ENCODE peak calls at places on chromosomes 2 and 18, in eight cellular contexts. One of them, this sample, is unnamed.

GRCh38 chr2:85504434-85505261 is 34.3 kb upstream of the MAT2A start:
- DNase-seq in stomach: peak; percentile 26
- DNase-seq in BE2C: peak; percentile 83
- DNase-seq in OCI-LY7: no peak
- DNase-seq in heart right ventricle: peak; percentile 40
- DNase-seq in A549: peak; percentile 59
- DNase-seq in ovary: no peak
- DNase-seq in H9: no peak
- DNase-seq in this sample: peak; percentile 33

GRCh38 chr2:102251042-102251848 is 60.1 kb upstream of the IL1RL1 start:
- DNase-seq in stomach: peak; percentile 56
- DNase-seq in H9: peak; percentile 76
- DNase-seq in ovary: peak; percentile 53
- DNase-seq in A549: peak; percentile 43
- DNase-seq in heart right ventricle: no peak
- DNase-seq in OCI-LY7: no peak
- DNase-seq in BE2C: no peak
- DNase-seq in this sample: peak; percentile 52

GRCh38 chr2:16395601-16396000 is 270.0 kb downstream of the CYRIA start:
- DNase-seq in stomach: no peak
- DNase-seq in A549: no peak
- DNase-seq in H9: no peak
- DNase-seq in OCI-LY7: no peak
- DNase-seq in heart right ventricle: no peak
- DNase-seq in BE2C: peak; percentile 92
- DNase-seq in ovary: no peak
- DNase-seq in this sample: no peak

GRCh38 chr2:68250196-68250595 is 2.1 kb downstream of the PPP3R1 start:
- DNase-seq in heart right ventricle: no peak
- DNase-seq in OCI-LY7: peak; percentile 5
- DNase-seq in H9: no peak
- DNase-seq in ovary: no peak
- DNase-seq in A549: no peak
- DNase-seq in stomach: no peak
- DNase-seq in BE2C: no peak
- DNase-seq in this sample: no peak

GRCh38 chr2:105775809-105776559 is 31.3 kb downstream of the NCK2 start:
- DNase-seq in A549: no peak
- DNase-seq in ovary: no peak
- DNase-seq in stomach: no peak
- DNase-seq in H9: no peak
- DNase-seq in OCI-LY7: peak; percentile 62
- DNase-seq in heart right ventricle: no peak
- DNase-seq in BE2C: no peak
- DNase-seq in this sample: no peak

GRCh38 chr18:56433919-56434318 is 204.5 kb downstream of the TXNL1 start:
- DNase-seq in A549: no peak
- DNase-seq in heart right ventricle: no peak
- DNase-seq in stomach: no peak
- DNase-seq in OCI-LY7: no peak
- DNase-seq in H9: peak; percentile 38
- DNase-seq in BE2C: no peak
- DNase-seq in ovary: no peak
- DNase-seq in this sample: no peak

GRCh38 chr2:223122706-223123265 is 70.8 kb downstream of the KCNE4 start:
- DNase-seq in stomach: no peak
- DNase-seq in heart right ventricle: no peak
- DNase-seq in ovary: no peak
- DNase-seq in BE2C: no peak
- DNase-seq in H9: no peak
- DNase-seq in OCI-LY7: no peak
- DNase-seq in A549: no peak
- DNase-seq in this sample: no peak

GRCh38 chr2:53987336-53987921 is 16.6 kb upstream of the PSME4 start:
- DNase-seq in ovary: no peak
- DNase-seq in H9: no peak
- DNase-seq in stomach: no peak
- DNase-seq in heart right ventricle: no peak
- DNase-seq in OCI-LY7: no peak
- DNase-seq in BE2C: no peak
- DNase-seq in A549: no peak
- DNase-seq in this sample: no peak

GRCh38 chr2:176105078-176105726 is 1.9 kb upstream of the HOXD11 start:
- DNase-seq in OCI-LY7: no peak
- DNase-seq in ovary: peak; percentile 9
- DNase-seq in H9: peak; percentile 51
- DNase-seq in BE2C: no peak
- DNase-seq in stomach: no peak
- DNase-seq in heart right ventricle: no peak
- DNase-seq in A549: no peak
- DNase-seq in this sample: no peak

GRCh38 chr18:31626409-31626808 is 34.7 kb downstream of the TTR start:
- DNase-seq in A549: no peak
- DNase-seq in ovary: no peak
- DNase-seq in H9: no peak
- DNase-seq in stomach: no peak
- DNase-seq in BE2C: no peak
- DNase-seq in heart right ventricle: no peak
- DNase-seq in OCI-LY7: no peak
- DNase-seq in this sample: no peak

GRCh38 chr2:135952891-135953290 is 32.5 kb downstream of the DARS1 start:
- DNase-seq in ovary: no peak
- DNase-seq in H9: no peak
- DNase-seq in stomach: no peak
- DNase-seq in A549: no peak
- DNase-seq in heart right ventricle: no peak
- DNase-seq in BE2C: no peak
- DNase-seq in OCI-LY7: no peak
- DNase-seq in this sample: no peak

GRCh38 chr2:43193652-43193995 is 32.8 kb downstream of the ZFP36L2 start:
- DNase-seq in ovary: no peak
- DNase-seq in OCI-LY7: no peak
- DNase-seq in stomach: no peak
- DNase-seq in A549: no peak
- DNase-seq in H9: no peak
- DNase-seq in BE2C: no peak
- DNase-seq in heart right ventricle: no peak
- DNase-seq in this sample: no peak

GRCh38 chr2:43190305-43191052 is 35.9 kb downstream of the ZFP36L2 start:
- DNase-seq in heart right ventricle: no peak
- DNase-seq in A549: no peak
- DNase-seq in BE2C: no peak
- DNase-seq in ovary: no peak
- DNase-seq in H9: no peak
- DNase-seq in stomach: no peak
- DNase-seq in OCI-LY7: no peak
- DNase-seq in this sample: no peak

GRCh38 chr2:43193996-43194869 is 32.2 kb downstream of the ZFP36L2 start:
- DNase-seq in ovary: no peak
- DNase-seq in A549: peak; percentile 89
- DNase-seq in heart right ventricle: no peak
- DNase-seq in H9: no peak
- DNase-seq in OCI-LY7: no peak
- DNase-seq in stomach: peak; percentile 83
- DNase-seq in BE2C: no peak
- DNase-seq in this sample: no peak

GRCh38 chr2:43192939-43193651 is 33.3 kb downstream of the ZFP36L2 start:
- DNase-seq in A549: no peak
- DNase-seq in H9: no peak
- DNase-seq in stomach: no peak
- DNase-seq in heart right ventricle: no peak
- DNase-seq in OCI-LY7: no peak
- DNase-seq in ovary: no peak
- DNase-seq in BE2C: no peak
- DNase-seq in this sample: no peak

DNA sequence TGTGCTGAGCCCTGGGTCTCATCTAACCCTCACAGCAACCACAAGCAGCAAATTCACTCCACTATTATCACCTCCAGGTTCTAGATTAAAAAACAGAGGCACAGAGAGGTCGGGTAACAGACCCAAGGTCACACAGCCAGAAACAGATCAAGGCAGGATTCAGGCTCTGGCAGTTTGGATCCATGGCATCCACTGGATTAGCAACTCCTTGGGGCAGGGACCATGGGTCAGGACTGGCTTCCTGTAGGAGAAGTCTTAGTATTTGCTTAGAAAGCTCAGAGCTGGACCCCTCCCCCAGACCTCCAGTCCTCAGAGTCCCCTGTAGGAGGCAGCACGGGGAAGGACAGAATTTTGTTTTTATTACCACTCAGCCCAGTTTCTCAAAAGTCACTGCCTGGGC is 34.4 kb downstream of the ZFP36L2 start:
- DNase-seq in stomach: no peak
- DNase-seq in heart right ventricle: no peak
- DNase-seq in OCI-LY7: peak; percentile 62
- DNase-seq in BE2C: no peak
- DNase-seq in A549: no peak
- DNase-seq in ovary: no peak
- DNase-seq in H9: peak; percentile 70
- DNase-seq in this sample: no peak
- TF ChIP-seq CTCF in stomach: no peak
- TF ChIP-seq CTCF in heart right ventricle: no peak
- TF ChIP-seq CTCF in OCI-LY7: peak; percentile 76
- TF ChIP-seq CTCF in BE2C: peak; percentile 38
- TF ChIP-seq CTCF in A549: no peak
- TF ChIP-seq CTCF in ovary: no peak
- TF ChIP-seq CTCF in H9: peak; percentile 66
- TF ChIP-seq CTCF in this sample: no peak

GRCh38 chr18:77069482-77069881 is 63.1 kb downstream of the MBP start:
- DNase-seq in ovary: no peak
- DNase-seq in heart right ventricle: no peak
- DNase-seq in OCI-LY7: no peak
- DNase-seq in H9: no peak
- DNase-seq in stomach: no peak
- DNase-seq in A549: no peak
- DNase-seq in BE2C: no peak
- DNase-seq in this sample: no peak

GRCh38 chr18:77069931-77070330 is 62.7 kb downstream of the MBP start:
- DNase-seq in A549: no peak
- DNase-seq in ovary: no peak
- DNase-seq in heart right ventricle: no peak
- DNase-seq in BE2C: no peak
- DNase-seq in OCI-LY7: no peak
- DNase-seq in H9: no peak
- DNase-seq in stomach: no peak
- DNase-seq in this sample: no peak

GRCh38 chr18:77067315-77068061 is 65.1 kb downstream of the MBP start:
- DNase-seq in OCI-LY7: no peak
- DNase-seq in ovary: peak; percentile 69
- DNase-seq in heart right ventricle: peak; percentile 45
- DNase-seq in H9: no peak
- DNase-seq in A549: peak; percentile 55
- DNase-seq in BE2C: no peak
- DNase-seq in stomach: peak; percentile 72
- DNase-seq in this sample: peak; percentile 58

GRCh38 chr18:77068890-77069312 is 63.7 kb downstream of the MBP start:
- DNase-seq in OCI-LY7: no peak
- DNase-seq in A549: no peak
- DNase-seq in H9: no peak
- DNase-seq in BE2C: no peak
- DNase-seq in stomach: no peak
- DNase-seq in heart right ventricle: no peak
- DNase-seq in ovary: no peak
- DNase-seq in this sample: no peak

DNA sequence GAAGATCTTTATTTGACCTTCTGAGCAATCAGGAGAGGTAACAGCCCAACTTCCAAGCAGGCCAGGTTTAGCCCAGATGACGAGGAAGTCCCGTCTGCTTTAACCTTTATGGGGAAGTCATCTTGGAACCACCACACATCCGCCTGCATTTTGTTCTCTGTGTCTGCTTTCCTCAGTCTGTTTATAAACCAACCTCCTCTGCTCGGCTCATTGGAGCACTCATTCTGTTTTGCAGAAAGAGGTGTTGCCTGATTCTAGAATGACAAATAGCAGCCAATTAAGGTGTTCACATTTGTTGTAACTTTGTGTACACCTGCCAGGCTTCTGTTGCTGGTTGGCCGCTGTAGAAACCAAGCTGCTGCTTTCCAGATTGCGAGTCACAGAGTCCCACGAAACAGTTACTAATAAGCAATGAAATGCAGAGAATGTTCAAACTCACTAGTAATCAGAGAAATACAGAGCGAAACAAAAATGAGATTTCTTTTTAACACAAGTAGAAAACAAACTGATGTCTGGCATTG is 64.2 kb downstream of the MBP start:
- DNase-seq in stomach: no peak
- DNase-seq in A549: no peak
- DNase-seq in OCI-LY7: no peak
- DNase-seq in H9: no peak
- DNase-seq in ovary: no peak
- DNase-seq in BE2C: no peak
- DNase-seq in heart right ventricle: no peak
- DNase-seq in this sample: no peak
- H3K4me1 ChIP-seq in stomach: peaks cover 77% of the 10 kb centered on the region
- H3K4me1 ChIP-seq in A549: peaks cover 89% of the 10 kb centered on the region
- H3K4me1 ChIP-seq in OCI-LY7: peaks cover 38% of the 10 kb centered on the region
- H3K4me1 ChIP-seq in H9: no peaks in the 10 kb centered on the region
- H3K4me1 ChIP-seq in ovary: peaks cover 17% of the 10 kb centered on the region
- H3K4me1 ChIP-seq in BE2C: no peaks in the 10 kb centered on the region
- H3K4me1 ChIP-seq in heart right ventricle: peaks cover 10% of the 10 kb centered on the region
- H3K4me1 ChIP-seq in this sample: peaks cover 80% of the 10 kb centered on the region

DNA sequence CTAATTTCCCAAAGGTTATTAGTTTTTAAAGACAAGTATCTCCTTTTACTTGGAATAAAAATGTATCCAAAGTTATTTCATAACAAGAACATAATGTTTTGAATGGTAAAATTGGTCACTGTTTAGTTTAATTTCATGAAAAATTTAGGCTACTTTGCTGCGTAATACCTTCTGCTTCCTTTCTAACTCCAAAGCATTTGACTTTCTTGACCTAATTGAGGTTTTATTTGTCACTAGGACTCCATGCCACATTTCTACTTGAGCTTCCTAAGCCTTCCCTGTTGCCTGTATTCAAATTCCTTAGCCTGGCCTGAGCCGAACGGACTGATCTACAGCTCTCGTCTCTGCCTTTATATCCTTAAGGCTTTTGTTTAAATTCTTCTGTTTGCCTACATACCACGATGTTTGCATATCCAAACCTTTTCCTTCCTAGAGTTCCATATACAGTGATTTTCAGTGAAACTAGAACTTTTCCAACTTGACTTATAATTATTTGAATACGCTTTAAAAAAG is 25.1 kb downstream of the ARMC9 start:
- DNase-seq in BE2C: no peak
- DNase-seq in OCI-LY7: no peak
- DNase-seq in A549: no peak
- DNase-seq in stomach: no peak
- DNase-seq in heart right ventricle: no peak
- DNase-seq in ovary: no peak
- DNase-seq in H9: no peak
- DNase-seq in this sample: no peak
- TF ChIP-seq CTCF in BE2C: no peak
- TF ChIP-seq CTCF in OCI-LY7: no peak
- TF ChIP-seq CTCF in A549: no peak
- TF ChIP-seq CTCF in stomach: no peak
- TF ChIP-seq CTCF in heart right ventricle: no peak
- TF ChIP-seq CTCF in ovary: no peak
- TF ChIP-seq CTCF in H9: no peak
- TF ChIP-seq CTCF in this sample: no peak

GRCh38 chr2:217685255-217685605 is 317.6 kb downstream of the TNS1 start:
- DNase-seq in ovary: no peak
- DNase-seq in BE2C: no peak
- DNase-seq in OCI-LY7: no peak
- DNase-seq in A549: peak; percentile 60
- DNase-seq in stomach: peak; percentile 56
- DNase-seq in heart right ventricle: no peak
- DNase-seq in H9: no peak
- DNase-seq in this sample: peak; percentile 42
- H3K4me1 ChIP-seq in ovary: peaks cover 8% of the 10 kb centered on the region
- H3K4me1 ChIP-seq in BE2C: peaks cover 8% of the 10 kb centered on the region
- H3K4me1 ChIP-seq in OCI-LY7: no peaks in the 10 kb centered on the region
- H3K4me1 ChIP-seq in A549: peaks cover 33% of the 10 kb centered on the region
- H3K4me1 ChIP-seq in stomach: peaks cover 29% of the 10 kb centered on the region
- H3K4me1 ChIP-seq in heart right ventricle: no peaks in the 10 kb centered on the region
- H3K4me1 ChIP-seq in H9: no peaks in the 10 kb centered on the region
- H3K4me1 ChIP-seq in this sample: no peaks in the 10 kb centered on the region